ENCODE peak calls at places on chromosomes 3 and 15, in four cellular contexts. V is HCT116; L is stomach; A is CD8-positive, alpha-beta memory T cell. W is an unnamed sample.

GRCh38 chr15:91864669-91865068 is 11.2 kb downstream of the SLCO3A1 start:
- DNase-seq in V (no peak), L (no peak), A (peak; percentile 47), W (no peak)

GRCh38 chr3:63473641-63474166 is 178.8 kb upstream of the SNTN start:
- DNase-seq in V (no peak), L (no peak), A (no peak), W (no peak)

GRCh38 chr3:11053926-11054503 is 61.5 kb downstream of the SLC6A1 start:
- DNase-seq in V (no peak), L (no peak), A (no peak), W (no peak)

GRCh38 chr3:113495035-113495434 is 19.9 kb downstream of the SPICE1 start:
- DNase-seq in V (peak; percentile 23), L (no peak), A (peak; percentile 30), W (peak; percentile 52)

GRCh38 chr3:29912600-29913288 is 631.9 kb downstream of the RBMS3 start:
- DNase-seq in V (no peak), L (no peak), A (no peak), W (no peak)

GRCh38 chr15:36844453-36845094 is 255.8 kb downstream of the MEIS2 start:
- DNase-seq in V (no peak), L (no peak), A (no peak), W (no peak)

GRCh38 chr15:94230886-94231727 is at the start of gene MCTP2:
- DNase-seq in V (peak; percentile 80), L (peak; percentile 89), A (peak; percentile 87), W (peak; percentile 88)

GRCh38 chr15:100221461-100222348 is 120.1 kb downstream of the ADAMTS17 start:
- DNase-seq in V (no peak), L (no peak), A (no peak), W (no peak)

GRCh38 chr3:64975138-64975537 is 287.3 kb upstream of the ADAMTS9 start:
- DNase-seq in V (no peak), L (no peak), A (no peak), W (no peak)

GRCh38 chr3:72830452-72831217 is 17.6 kb downstream of the SHQ1 start:
- DNase-seq in V (no peak), L (no peak), A (no peak), W (no peak)

GRCh38 chr3:122076414-122077292 is 21.5 kb downstream of the CD86 start:
- DNase-seq in V (no peak), L (no peak), A (no peak), W (no peak)

GRCh38 chr3:156448300-156448699 is 106.6 kb downstream of the SSR3 start:
- DNase-seq in V (peak; percentile 46), L (no peak), A (peak; percentile 19), W (no peak)

GRCh38 chr15:59244337-59244736 is 37.7 kb downstream of the LDHAL6B start:
- DNase-seq in V (no peak), L (no peak), A (no peak), W (no peak)

GRCh38 chr3:131535596-131535995 is 32.8 kb upstream of the MRPL3 start:
- DNase-seq in V (no peak), L (no peak), A (no peak), W (no peak)

GRCh38 chr3:69326821-69327433 is 59.0 kb downstream of the FRMD4B start:
- DNase-seq in V (no peak), L (no peak), A (peak; percentile 43), W (no peak)

GRCh38 chr15:60945196-60945595 is 283.9 kb downstream of the RORA start:
- DNase-seq in V (no peak), L (peak; percentile 91), A (no peak), W (peak; percentile 81)

GRCh38 chr15:74135041-74135565 is 4.7 kb downstream of the ISLR2 start:
- DNase-seq in V (no peak), L (no peak), A (no peak), W (no peak)

GRCh38 chr3:53703630-53704362 is 142.4 kb downstream of the CHDH start:
- DNase-seq in V (no peak), L (peak; percentile 17), A (no peak), W (no peak)

GRCh38 chr15:42134617-42135243 is 21.7 kb downstream of the PLA2G4F start:
- DNase-seq in V (no peak), L (peak; percentile 15), A (no peak), W (no peak)

GRCh38 chr3:195829897-195830254 is 18.1 kb upstream of the MUC4 start:
- DNase-seq in V (no peak), L (peak; percentile 81), A (no peak), W (no peak)

GRCh38 chr3:122938756-122939425 is 88.7 kb downstream of the SEMA5B start:
- DNase-seq in V (no peak), L (peak; percentile 32), A (no peak), W (peak; percentile 38)

GRCh38 chr3:44722103-44722401 is 7.4 kb upstream of the ZNF501 start:
- DNase-seq in V (no peak), L (no peak), A (no peak), W (no peak)
- H3K9me3 ChIP-seq in V (peaks cover 53% of the 10 kb centered on the region), L (peaks cover 100% of the 10 kb centered on the region), A (peaks cover 65% of the 10 kb centered on the region), W (peaks cover 36% of the 10 kb centered on the region)

GRCh38 chr15:45885801-45886200 is 251.0 kb downstream of the SQOR start:
- DNase-seq in V (no peak), L (no peak), A (no peak), W (no peak)

GRCh38 chr15:45884289-45884688 is 249.5 kb downstream of the SQOR start:
- DNase-seq in V (no peak), L (no peak), A (no peak), W (no peak)

DNA sequence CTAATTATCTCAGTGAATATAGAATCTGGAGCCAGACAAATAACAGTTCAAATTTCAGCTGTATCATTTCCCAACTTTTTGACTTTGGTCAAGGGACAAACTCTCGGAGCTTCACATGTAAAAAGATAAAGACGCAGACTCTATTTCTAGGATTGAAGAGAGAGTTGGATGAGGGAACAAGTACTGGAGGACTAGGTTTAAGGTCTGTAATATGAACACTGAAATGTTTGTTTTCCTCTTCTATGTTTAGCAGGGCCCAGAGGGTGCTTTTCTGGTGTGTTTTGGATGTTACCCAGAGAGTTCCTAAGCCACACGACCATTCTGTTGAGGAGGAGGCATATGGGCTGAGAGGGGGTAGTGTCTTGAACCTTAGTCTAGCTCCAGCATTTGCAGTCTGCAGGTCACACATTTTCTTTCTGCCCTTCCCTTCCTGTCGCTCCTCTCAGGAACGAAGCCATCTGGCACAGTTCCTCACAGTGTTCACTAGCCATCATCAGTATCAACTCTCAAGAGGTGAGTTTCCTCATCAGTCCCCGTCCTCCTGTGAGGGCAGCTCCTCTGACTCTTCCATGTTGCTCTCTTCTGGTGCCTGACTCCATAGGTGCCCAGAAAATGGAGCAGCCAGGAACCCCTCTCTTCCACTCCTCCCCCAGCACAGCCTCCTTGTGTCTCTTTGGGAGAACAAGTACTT is 250.1 kb downstream of the SQOR start:
- DNase-seq in V (no peak), L (no peak), A (no peak), W (no peak)
- H3K9me3 ChIP-seq in V (no peaks in the 10 kb centered on the region), L (peaks cover 11% of the 10 kb centered on the region), A (no peaks in the 10 kb centered on the region), W (no peaks in the 10 kb centered on the region)

GRCh38 chr3:116939091-116939490 is 229.5 kb downstream of the TUSC7 start:
- DNase-seq in V (no peak), L (no peak), A (no peak), W (no peak)

GRCh38 chr3:116939550-116939949 is 230.0 kb downstream of the TUSC7 start:
- DNase-seq in V (no peak), L (no peak), A (no peak), W (no peak)

GRCh38 chr3:116946376-116946775 is 236.8 kb downstream of the TUSC7 start:
- DNase-seq in V (no peak), L (no peak), A (no peak), W (no peak)

GRCh38 chr3:116940719-116941118 is 231.1 kb downstream of the TUSC7 start:
- DNase-seq in V (no peak), L (no peak), A (no peak), W (no peak)
- H3K9me3 ChIP-seq in V (no peaks in the 10 kb centered on the region), L (no peaks in the 10 kb centered on the region), A (no peaks in the 10 kb centered on the region), W (no peaks in the 10 kb centered on the region)

DNA sequence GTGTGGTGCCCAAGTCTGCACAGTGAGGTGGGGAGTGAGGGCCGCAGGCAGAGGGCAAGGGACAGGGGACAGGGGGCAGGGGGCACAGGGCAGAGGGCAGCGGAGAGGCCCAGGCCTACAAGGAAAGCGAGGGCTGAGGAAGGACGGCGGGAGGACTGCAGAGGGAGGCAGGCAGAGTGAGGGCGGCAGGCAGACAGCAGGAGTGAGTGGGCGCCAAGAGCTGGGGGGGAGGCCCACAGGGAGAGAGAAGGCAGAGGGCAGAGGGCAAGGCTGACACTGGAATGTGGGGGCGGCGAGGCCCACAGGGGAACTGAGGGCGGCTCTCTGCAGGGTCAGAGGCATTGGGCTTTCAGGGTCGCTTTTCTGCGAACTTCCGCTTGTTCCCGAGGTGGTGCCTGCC is 267.8 kb upstream of the NDN start:
- DNase-seq in V (no peak), L (no peak), A (no peak), W (no peak)
- H3K9me3 ChIP-seq in V (peaks cover 2% of the 10 kb centered on the region), L (peaks cover 12% of the 10 kb centered on the region), A (no peaks in the 10 kb centered on the region), W (no peaks in the 10 kb centered on the region)

GRCh38 chr15:26580943-26581342 is 191.9 kb downstream of the GABRB3 start:
- DNase-seq in V (no peak), L (no peak), A (no peak), W (no peak)
- H3K9me3 ChIP-seq in V (no peaks in the 10 kb centered on the region), L (no peaks in the 10 kb centered on the region), A (no peaks in the 10 kb centered on the region), W (no peaks in the 10 kb centered on the region)

DNA sequence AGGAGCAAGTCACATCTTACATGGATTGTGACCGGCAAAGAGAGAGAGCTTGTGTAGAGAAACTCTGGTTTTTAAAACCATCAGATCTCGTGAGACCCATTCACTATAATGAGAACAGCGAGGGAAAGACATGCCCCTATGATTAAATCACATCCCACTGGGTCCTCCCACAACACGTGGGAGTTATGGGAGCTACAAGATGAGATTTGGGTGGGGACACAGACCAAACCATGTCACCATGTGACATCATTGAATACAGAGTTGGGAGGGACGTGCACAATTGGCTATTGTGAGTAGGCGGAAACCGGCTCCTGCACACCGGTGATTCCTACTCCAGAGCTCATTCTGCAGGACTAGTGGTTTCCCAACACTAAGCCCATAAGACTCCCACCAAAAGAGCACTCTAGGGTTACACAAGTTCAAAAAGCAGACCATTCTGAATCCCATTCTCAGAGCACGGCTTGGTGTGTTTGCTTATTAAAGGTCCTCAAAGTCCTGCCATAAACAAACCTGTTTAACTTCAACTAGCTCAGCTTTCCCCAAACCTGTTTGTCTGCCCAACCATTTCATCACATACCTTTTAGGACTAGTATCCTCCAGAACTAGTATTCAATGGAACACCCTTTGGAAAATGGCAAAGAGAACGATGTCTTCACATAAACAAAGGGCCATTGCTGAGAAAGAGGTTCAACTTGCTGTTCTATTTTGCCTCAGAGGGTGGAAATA is 167.6 kb downstream of the TLE3 start:
- DNase-seq in V (no peak), L (no peak), A (no peak), W (no peak)
- H3K9me3 ChIP-seq in V (no peaks in the 10 kb centered on the region), L (peaks cover 11% of the 10 kb centered on the region), A (peaks cover 3% of the 10 kb centered on the region), W (no peaks in the 10 kb centered on the region)

GRCh38 chr15:47602124-47602523 is 115.2 kb upstream of the SEMA6D start:
- DNase-seq in V (no peak), L (no peak), A (no peak), W (no peak)
- H3K9me3 ChIP-seq in V (peaks cover 17% of the 10 kb centered on the region), L (peaks cover 6% of the 10 kb centered on the region), A (no peaks in the 10 kb centered on the region), W (no peaks in the 10 kb centered on the region)

DNA sequence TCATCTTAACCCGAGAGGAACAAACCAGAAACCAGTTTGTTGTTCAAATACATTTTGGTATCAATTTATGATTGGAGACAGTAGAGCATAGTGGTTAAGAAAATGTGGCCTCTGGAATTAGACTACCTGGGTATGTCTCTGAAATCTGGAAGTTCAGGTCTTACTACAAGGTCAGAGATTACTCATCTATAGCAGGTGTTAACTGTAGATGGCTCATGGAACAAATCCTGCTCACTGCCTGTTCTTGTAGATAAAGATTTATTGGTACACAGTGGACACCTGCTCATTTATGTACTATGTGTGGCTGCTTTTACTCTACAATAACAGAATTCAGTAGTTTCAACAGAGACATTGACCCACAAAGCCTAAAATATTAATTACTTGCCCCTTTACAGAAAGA is 413.3 kb downstream of the CNTN6 start:
- DNase-seq in V (no peak), L (no peak), A (no peak), W (no peak)
- H3K9me3 ChIP-seq in V (peaks cover 3% of the 10 kb centered on the region), L (no peaks in the 10 kb centered on the region), A (peaks cover 3% of the 10 kb centered on the region), W (no peaks in the 10 kb centered on the region)

GRCh38 chr15:20346082-20346805 is 195.4 kb downstream of the GOLGA6L6 start:
- DNase-seq in V (no peak), L (no peak), A (no peak), W (no peak)
- H3K9me3 ChIP-seq in V (peaks cover 70% of the 10 kb centered on the region), L (peaks cover 70% of the 10 kb centered on the region), A (no peaks in the 10 kb centered on the region), W (no peaks in the 10 kb centered on the region)